ENCODE peak calls at places on chromosomes 13 and 19, in six cellular contexts. One of them, this sample, is unnamed.

GRCh38 chr13:40668335-40668734 is 1.9 kb upstream of the FOXO1 start:
- DNase-seq in HCT116: no peak
- DNase-seq in left lung: no peak
- DNase-seq in stomach: no peak
- DNase-seq in cardiac muscle cell: peak; percentile 41
- DNase-seq in neuronal stem cell: no peak
- DNase-seq in this sample: no peak

GRCh38 chr19:37007587-37008220 is 70.5 kb upstream of the ZNF420 start:
- DNase-seq in HCT116: no peak
- DNase-seq in left lung: peak; percentile 81
- DNase-seq in stomach: peak; percentile 27
- DNase-seq in cardiac muscle cell: peak; percentile 79
- DNase-seq in neuronal stem cell: no peak
- DNase-seq in this sample: no peak

GRCh38 chr13:63636231-63636993 is 2220.8 kb upstream of the PCDH20 start:
- DNase-seq in HCT116: peak; percentile 41
- DNase-seq in left lung: no peak
- DNase-seq in stomach: no peak
- DNase-seq in cardiac muscle cell: no peak
- DNase-seq in neuronal stem cell: no peak
- DNase-seq in this sample: no peak

GRCh38 chr13:39612023-39612637 is 9.1 kb upstream of the LHFPL6 start:
- DNase-seq in HCT116: peak; percentile 46
- DNase-seq in left lung: no peak
- DNase-seq in stomach: peak; percentile 71
- DNase-seq in cardiac muscle cell: peak; percentile 84
- DNase-seq in neuronal stem cell: peak; percentile 69
- DNase-seq in this sample: peak; percentile 86

GRCh38 chr19:58379276-58379675 is 1.6 kb downstream of the ZNF837 start:
- DNase-seq in HCT116: no peak
- DNase-seq in left lung: peak; percentile 43
- DNase-seq in stomach: no peak
- DNase-seq in cardiac muscle cell: no peak
- DNase-seq in neuronal stem cell: no peak
- DNase-seq in this sample: no peak

GRCh38 chr19:46190489-46190888 is 39.1 kb upstream of the IGFL1 start:
- DNase-seq in HCT116: no peak
- DNase-seq in left lung: no peak
- DNase-seq in stomach: no peak
- DNase-seq in cardiac muscle cell: no peak
- DNase-seq in neuronal stem cell: no peak
- DNase-seq in this sample: no peak

GRCh38 chr19:40803857-40804782 is 5.1 kb downstream of the EGLN2 start:
- DNase-seq in HCT116: no peak
- DNase-seq in left lung: no peak
- DNase-seq in stomach: peak; percentile 83
- DNase-seq in cardiac muscle cell: no peak
- DNase-seq in neuronal stem cell: no peak
- DNase-seq in this sample: no peak

GRCh38 chr19:610801-611505 is 21.3 kb downstream of the HCN2 start:
- DNase-seq in HCT116: no peak
- DNase-seq in left lung: no peak
- DNase-seq in stomach: peak; percentile 38
- DNase-seq in cardiac muscle cell: peak; percentile 95
- DNase-seq in neuronal stem cell: no peak
- DNase-seq in this sample: no peak

GRCh38 chr19:38210458-38210987 is 13.5 kb downstream of the DPF1 start:
- DNase-seq in HCT116: no peak
- DNase-seq in left lung: no peak
- DNase-seq in stomach: no peak
- DNase-seq in cardiac muscle cell: peak; percentile 55
- DNase-seq in neuronal stem cell: peak; percentile 87
- DNase-seq in this sample: no peak

GRCh38 chr19:37963190-37963947 is 56.4 kb downstream of the SIPA1L3 start:
- DNase-seq in HCT116: no peak
- DNase-seq in left lung: no peak
- DNase-seq in stomach: no peak
- DNase-seq in cardiac muscle cell: peak; percentile 60
- DNase-seq in neuronal stem cell: no peak
- DNase-seq in this sample: no peak

GRCh38 chr19:42424712-42425131 is 2.5 kb downstream of the LIPE start:
- DNase-seq in HCT116: no peak
- DNase-seq in left lung: no peak
- DNase-seq in stomach: no peak
- DNase-seq in cardiac muscle cell: no peak
- DNase-seq in neuronal stem cell: no peak
- DNase-seq in this sample: peak; percentile 53

GRCh38 chr19:20197747-20198146 is 30.7 kb downstream of the ZNF486 start:
- DNase-seq in HCT116: no peak
- DNase-seq in left lung: no peak
- DNase-seq in stomach: no peak
- DNase-seq in cardiac muscle cell: no peak
- DNase-seq in neuronal stem cell: no peak
- DNase-seq in this sample: no peak

GRCh38 chr13:22589880-22590279 is 590.9 kb upstream of the SGCG start:
- DNase-seq in HCT116: no peak
- DNase-seq in left lung: no peak
- DNase-seq in stomach: no peak
- DNase-seq in cardiac muscle cell: no peak
- DNase-seq in neuronal stem cell: no peak
- DNase-seq in this sample: no peak

GRCh38 chr19:52670046-52670445 is 31.9 kb upstream of the ZNF83 start:
- DNase-seq in HCT116: peak; percentile 75
- DNase-seq in left lung: no peak
- DNase-seq in stomach: no peak
- DNase-seq in cardiac muscle cell: no peak
- DNase-seq in neuronal stem cell: no peak
- DNase-seq in this sample: no peak

GRCh38 chr19:3942790-3943409 is 10.0 kb downstream of the NMRK2 start:
- DNase-seq in HCT116: no peak
- DNase-seq in left lung: no peak
- DNase-seq in stomach: no peak
- DNase-seq in cardiac muscle cell: no peak
- DNase-seq in neuronal stem cell: no peak
- DNase-seq in this sample: no peak

GRCh38 chr13:21124853-21125252 is 51.5 kb downstream of the SKA3 start:
- DNase-seq in HCT116: no peak
- DNase-seq in left lung: no peak
- DNase-seq in stomach: no peak
- DNase-seq in cardiac muscle cell: peak; percentile 72
- DNase-seq in neuronal stem cell: no peak
- DNase-seq in this sample: no peak

GRCh38 chr19:776549-776948 is 20.7 kb upstream of the PTBP1 start:
- DNase-seq in HCT116: no peak
- DNase-seq in left lung: no peak
- DNase-seq in stomach: no peak
- DNase-seq in cardiac muscle cell: no peak
- DNase-seq in neuronal stem cell: no peak
- DNase-seq in this sample: no peak

GRCh38 chr13:93903909-93904308 is 575.6 kb downstream of the DCT start:
- DNase-seq in HCT116: no peak
- DNase-seq in left lung: no peak
- DNase-seq in stomach: no peak
- DNase-seq in cardiac muscle cell: no peak
- DNase-seq in neuronal stem cell: no peak
- DNase-seq in this sample: no peak

GRCh38 chr13:98467263-98467985 is 109.5 kb downstream of the STK24 start:
- DNase-seq in HCT116: no peak
- DNase-seq in left lung: no peak
- DNase-seq in stomach: no peak
- DNase-seq in cardiac muscle cell: no peak
- DNase-seq in neuronal stem cell: no peak
- DNase-seq in this sample: no peak

GRCh38 chr13:43664700-43665191 is 122.0 kb downstream of the ENOX1 start:
- DNase-seq in HCT116: no peak
- DNase-seq in left lung: no peak
- DNase-seq in stomach: peak; percentile 35
- DNase-seq in cardiac muscle cell: peak; percentile 62
- DNase-seq in neuronal stem cell: no peak
- DNase-seq in this sample: no peak

GRCh38 chr13:98541211-98541610 is 35.7 kb downstream of the STK24 start:
- DNase-seq in HCT116: no peak
- DNase-seq in left lung: no peak
- DNase-seq in stomach: no peak
- DNase-seq in cardiac muscle cell: peak; percentile 21
- DNase-seq in neuronal stem cell: no peak
- DNase-seq in this sample: no peak

GRCh38 chr19:48006762-48007161 is 12.3 kb downstream of the ELSPBP1 start:
- DNase-seq in HCT116: peak; percentile 32
- DNase-seq in left lung: no peak
- DNase-seq in stomach: no peak
- DNase-seq in cardiac muscle cell: no peak
- DNase-seq in neuronal stem cell: no peak
- DNase-seq in this sample: no peak

GRCh38 chr19:47613165-47614146 is 4.5 kb downstream of the BICRA start:
- DNase-seq in HCT116: no peak
- DNase-seq in left lung: peak; percentile 61
- DNase-seq in stomach: no peak
- DNase-seq in cardiac muscle cell: peak; percentile 77
- DNase-seq in neuronal stem cell: peak; percentile 51
- DNase-seq in this sample: no peak

GRCh38 chr19:55251296-55252081 is 7.3 kb downstream of the PPP6R1 start:
- DNase-seq in HCT116: no peak
- DNase-seq in left lung: peak; percentile 34
- DNase-seq in stomach: peak; percentile 68
- DNase-seq in cardiac muscle cell: peak; percentile 55
- DNase-seq in neuronal stem cell: no peak
- DNase-seq in this sample: no peak

GRCh38 chr19:19558636-19559035 is 20.6 kb downstream of the CILP2 start:
- DNase-seq in HCT116: no peak
- DNase-seq in left lung: no peak
- DNase-seq in stomach: no peak
- DNase-seq in cardiac muscle cell: no peak
- DNase-seq in neuronal stem cell: no peak
- DNase-seq in this sample: no peak

GRCh38 chr19:11538232-11539036 is at the start of gene CNN1:
- DNase-seq in HCT116: no peak
- DNase-seq in left lung: no peak
- DNase-seq in stomach: peak; percentile 29
- DNase-seq in cardiac muscle cell: peak; percentile 84
- DNase-seq in neuronal stem cell: no peak
- DNase-seq in this sample: peak; percentile 97

GRCh38 chr13:99617474-99618255 is 116.4 kb downstream of the TM9SF2 start:
- DNase-seq in HCT116: peak; percentile 18
- DNase-seq in left lung: no peak
- DNase-seq in stomach: no peak
- DNase-seq in cardiac muscle cell: peak; percentile 70
- DNase-seq in neuronal stem cell: peak; percentile 48
- DNase-seq in this sample: no peak

GRCh38 chr13:42969558-42970172 is 22.4 kb downstream of the EPSTI1 start:
- DNase-seq in HCT116: peak; percentile 42
- DNase-seq in left lung: peak; percentile 85
- DNase-seq in stomach: peak; percentile 85
- DNase-seq in cardiac muscle cell: peak; percentile 84
- DNase-seq in neuronal stem cell: peak; percentile 76
- DNase-seq in this sample: no peak

GRCh38 chr19:23318143-23318542 is 67.9 kb upstream of the ZNF724 start:
- DNase-seq in HCT116: no peak
- DNase-seq in left lung: no peak
- DNase-seq in stomach: no peak
- DNase-seq in cardiac muscle cell: no peak
- DNase-seq in neuronal stem cell: no peak
- DNase-seq in this sample: no peak

GRCh38 chr13:110557610-110558305 is 3.8 kb downstream of the RAB20 start:
- DNase-seq in HCT116: no peak
- DNase-seq in left lung: peak; percentile 93
- DNase-seq in stomach: peak; percentile 76
- DNase-seq in cardiac muscle cell: no peak
- DNase-seq in neuronal stem cell: no peak
- DNase-seq in this sample: no peak

GRCh38 chr19:28345811-28346210 is 867.1 kb downstream of the UQCRFS1 start:
- DNase-seq in HCT116: no peak
- DNase-seq in left lung: no peak
- DNase-seq in stomach: no peak
- DNase-seq in cardiac muscle cell: no peak
- DNase-seq in neuronal stem cell: no peak
- DNase-seq in this sample: no peak

GRCh38 chr13:39825886-39826285 is 170.4 kb downstream of the COG6 start:
- DNase-seq in HCT116: no peak
- DNase-seq in left lung: no peak
- DNase-seq in stomach: no peak
- DNase-seq in cardiac muscle cell: no peak
- DNase-seq in neuronal stem cell: no peak
- DNase-seq in this sample: no peak

DNA sequence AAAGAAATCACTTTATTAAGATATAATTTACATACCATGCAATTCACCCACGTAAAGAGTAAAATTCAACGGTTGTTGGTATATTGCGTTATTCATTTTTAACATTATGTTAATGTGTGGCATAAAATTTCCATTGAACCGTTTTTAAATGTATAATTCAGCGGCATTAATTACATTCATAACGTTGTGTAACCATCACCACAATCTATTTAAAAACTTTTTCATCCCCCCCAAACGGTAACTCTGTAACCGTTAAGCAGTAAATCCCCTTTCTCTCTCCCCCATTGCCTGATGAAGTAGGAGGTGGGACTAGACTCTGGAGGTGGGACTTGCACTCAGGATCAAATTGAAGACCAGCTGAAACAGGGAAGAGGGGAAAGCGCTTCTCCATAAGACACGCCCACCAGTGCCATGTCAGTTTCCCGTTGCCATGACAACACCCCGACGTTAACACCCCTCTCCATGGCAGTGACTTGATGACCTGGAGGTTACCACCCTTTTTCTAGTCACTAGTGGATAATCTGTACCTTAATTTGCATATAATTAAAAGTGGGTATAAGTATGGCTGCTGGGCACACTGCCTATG is 16.8 kb downstream of the CLEC11A start:
- DNase-seq in HCT116: no peak
- DNase-seq in left lung: no peak
- DNase-seq in stomach: no peak
- DNase-seq in cardiac muscle cell: no peak
- DNase-seq in neuronal stem cell: no peak
- DNase-seq in this sample: no peak
- H3K27me3 ChIP-seq in HCT116: peaks cover 3% of the 10 kb centered on the region
- H3K27me3 ChIP-seq in left lung: peaks cover 11% of the 10 kb centered on the region
- H3K27me3 ChIP-seq in stomach: no peaks in the 10 kb centered on the region
- H3K27me3 ChIP-seq in cardiac muscle cell: no peaks in the 10 kb centered on the region
- H3K27me3 ChIP-seq in neuronal stem cell: peaks cover 3% of the 10 kb centered on the region
- H3K27me3 ChIP-seq in this sample: no peaks in the 10 kb centered on the region

GRCh38 chr13:112828082-112828699 is 138.4 kb downstream of the ATP11A start:
- DNase-seq in HCT116: no peak
- DNase-seq in left lung: no peak
- DNase-seq in stomach: no peak
- DNase-seq in cardiac muscle cell: no peak
- DNase-seq in neuronal stem cell: no peak
- DNase-seq in this sample: no peak
- H3K36me3 ChIP-seq in HCT116: peaks cover 14% of the 10 kb centered on the region
- H3K36me3 ChIP-seq in left lung: no peaks in the 10 kb centered on the region
- H3K36me3 ChIP-seq in stomach: peaks cover 34% of the 10 kb centered on the region
- H3K36me3 ChIP-seq in cardiac muscle cell: peaks cover 63% of the 10 kb centered on the region
- H3K36me3 ChIP-seq in neuronal stem cell: peaks cover 62% of the 10 kb centered on the region
- H3K36me3 ChIP-seq in this sample: peaks cover 21% of the 10 kb centered on the region

GRCh38 chr13:24184855-24185254 is 24.3 kb downstream of the SPATA13 start:
- DNase-seq in HCT116: no peak
- DNase-seq in left lung: no peak
- DNase-seq in stomach: no peak
- DNase-seq in cardiac muscle cell: no peak
- DNase-seq in neuronal stem cell: no peak
- DNase-seq in this sample: no peak
- H3K4me3 ChIP-seq in HCT116: no peak overlapping the region
- H3K4me3 ChIP-seq in left lung: no peak overlapping the region
- H3K4me3 ChIP-seq in stomach: no peak overlapping the region
- H3K4me3 ChIP-seq in cardiac muscle cell: no peak overlapping the region
- H3K4me3 ChIP-seq in neuronal stem cell: no peak overlapping the region
- H3K4me3 ChIP-seq in this sample: no peak overlapping the region

GRCh38 chr13:31081316-31081715 is 80.4 kb downstream of the HSPH1 start:
- DNase-seq in HCT116: no peak
- DNase-seq in left lung: no peak
- DNase-seq in stomach: no peak
- DNase-seq in cardiac muscle cell: no peak
- DNase-seq in neuronal stem cell: no peak
- DNase-seq in this sample: no peak
- H3K27me3 ChIP-seq in HCT116: peaks cover 8% of the 10 kb centered on the region
- H3K27me3 ChIP-seq in left lung: no peaks in the 10 kb centered on the region
- H3K27me3 ChIP-seq in stomach: no peaks in the 10 kb centered on the region
- H3K27me3 ChIP-seq in cardiac muscle cell: no peaks in the 10 kb centered on the region
- H3K27me3 ChIP-seq in neuronal stem cell: no peaks in the 10 kb centered on the region
- H3K27me3 ChIP-seq in this sample: no peaks in the 10 kb centered on the region

This sample was measured in ascending aorta.